ENCODE peak calls at places on chromosomes 4 and X, in seven cellular contexts. T is tibial nerve, P is upper lobe of right lung, H is thoracic aorta, M is ovary, V is lower lobe of right lung, O is HL-60. L is an unnamed sample. For H3K27me3, the result is how much of the 10 kb centered on the place peaks cover.

GRCh38 chr4:57320880-57321279 is 210.7 kb upstream of the IGFBP7 start:
- DNase-seq in T (no peak), P (no peak), H (no peak), M (no peak), V (no peak), O (no peak), L (no peak)

GRCh38 chr4:118981171-118981838 is 92.7 kb downstream of the SYNPO2 start:
- DNase-seq in T (no peak), P (no peak), H (no peak), M (no peak), V (no peak), O (no peak), L (no peak)

GRCh38 chr4:168304744-168305459 is 13.7 kb downstream of the DDX60 start:
- DNase-seq in T (no peak), P (no peak), H (no peak), M (no peak), V (no peak), O (peak), L (no peak)

GRCh38 chr4:121358473-121358872 is 22.3 kb downstream of the QRFPR start:
- DNase-seq in T (no peak), P (no peak), H (no peak), M (no peak), V (no peak), O (no peak), L (no peak)

GRCh38 chrX:40096395-40097091 is 1.2 kb downstream of the BCOR start:
- DNase-seq in T (no peak), P (peak), H (no peak), M (peak), V (peak), O (no peak), L (no peak)

GRCh38 chrX:14598330-14598729 is 69.0 kb downstream of the GLRA2 start:
- DNase-seq in T (no peak), P (no peak), H (no peak), M (no peak), V (no peak), O (no peak), L (no peak)

GRCh38 chrX:65821721-65822496 is 154.5 kb downstream of the MSN start:
- DNase-seq in T (no peak), P (peak), H (no peak), M (no peak), V (peak), O (no peak), L (no peak)

GRCh38 chr4:168857546-168858314 is 152.3 kb downstream of the CBR4 start:
- DNase-seq in T (no peak), P (no peak), H (no peak), M (no peak), V (no peak), O (no peak), L (no peak)

GRCh38 chrX:40998123-40998522 is 87.1 kb upstream of the USP9X start:
- DNase-seq in T (no peak), P (no peak), H (no peak), M (no peak), V (no peak), O (no peak), L (no peak)

GRCh38 chr4:182140547-182140946 is 102.7 kb upstream of the TENM3 start:
- DNase-seq in T (no peak), P (no peak), H (no peak), M (no peak), V (no peak), O (no peak), L (no peak)

GRCh38 chr4:102610476-102610875 is 109.3 kb downstream of the NFKB1 start:
- DNase-seq in T (no peak), P (no peak), H (no peak), M (no peak), V (no peak), O (no peak), L (no peak)

GRCh38 chr4:2399216-2399615 is 19.2 kb downstream of the ZFYVE28 start:
- DNase-seq in T (no peak), P (no peak), H (no peak), M (no peak), V (no peak), O (no peak), L (no peak)

GRCh38 chrX:9676311-9676710 is 89.3 kb downstream of the GPR143 start:
- DNase-seq in T (no peak), P (no peak), H (no peak), M (no peak), V (no peak), O (no peak), L (no peak)

GRCh38 chr4:109251396-109251795 is 51.1 kb downstream of the COL25A1 start:
- DNase-seq in T (no peak), P (no peak), H (no peak), M (no peak), V (no peak), O (no peak), L (no peak)

GRCh38 chrX:153414838-153415552 is 3.7 kb downstream of the ZFP92 start:
- DNase-seq in T (no peak), P (peak), H (no peak), M (peak), V (peak), O (no peak), L (no peak)

GRCh38 chrX:64580035-64580434 is 184.8 kb upstream of the MTMR8 start:
- DNase-seq in T (no peak), P (no peak), H (no peak), M (no peak), V (no peak), O (no peak), L (no peak)

GRCh38 chrX:150084474-150085229 is 146.4 kb upstream of the EOLA2 start:
- DNase-seq in T (no peak), P (no peak), H (no peak), M (no peak), V (no peak), O (no peak), L (no peak)

GRCh38 chr4:75195111-75195510 is 262.2 kb downstream of the PARM1 start:
- DNase-seq in T (no peak), P (no peak), H (no peak), M (no peak), V (no peak), O (no peak), L (no peak)

GRCh38 chr4:98092833-98093439 is 50.3 kb downstream of the STPG2 start:
- DNase-seq in T (no peak), P (no peak), H (no peak), M (no peak), V (no peak), O (no peak), L (no peak)

GRCh38 chr4:70958681-70959080 is 34.8 kb upstream of the DCK start:
- DNase-seq in T (no peak), P (no peak), H (no peak), M (no peak), V (no peak), O (no peak), L (no peak)

GRCh38 chr4:38610844-38611550 is 53.0 kb upstream of the KLF3 start:
- DNase-seq in T (no peak), P (no peak), H (no peak), M (peak), V (no peak), O (no peak), L (no peak)

GRCh38 chrX:11214346-11215190 is 78.6 kb upstream of the AMELX start:
- DNase-seq in T (no peak), P (no peak), H (no peak), M (no peak), V (no peak), O (no peak), L (no peak)

GRCh38 chr4:37976991-37977470 is 16.8 kb downstream of the PTTG2 start:
- DNase-seq in T (peak), P (peak), H (peak), M (peak), V (peak), O (peak), L (peak)

GRCh38 chr4:177239878-177240277 is 69.8 kb upstream of the NEIL3 start:
- DNase-seq in T (no peak), P (no peak), H (no peak), M (no peak), V (no peak), O (no peak), L (no peak)

GRCh38 chrX:150362599-150363481 is at the start of gene MAMLD1:
- DNase-seq in T (peak), P (peak), H (peak), M (peak), V (peak), O (peak), L (peak)

GRCh38 chr4:113637823-113638691 is 123.5 kb downstream of the CAMK2D start:
- DNase-seq in T (no peak), P (no peak), H (no peak), M (no peak), V (no peak), O (no peak), L (no peak)

GRCh38 chr4:21848001-21848400 is 100.6 kb downstream of the KCNIP4 start:
- DNase-seq in T (no peak), P (no peak), H (no peak), M (no peak), V (no peak), O (no peak), L (no peak)

GRCh38 chrX:107205770-107206696 is at the start of the genes DNAAF6 and NUP62CL:
- DNase-seq in T (no peak), P (peak), H (peak), M (peak), V (peak), O (no peak), L (no peak)

GRCh38 chr4:48337726-48338125 is 3.6 kb upstream of the SLAIN2 start:
- DNase-seq in T (no peak), P (no peak), H (no peak), M (no peak), V (no peak), O (no peak), L (no peak)

GRCh38 chr4:127634181-127634580 is 1.4 kb downstream of the INTU start:
- DNase-seq in T (no peak), P (no peak), H (no peak), M (no peak), V (no peak), O (no peak), L (no peak)

GRCh38 chr4:22299678-22300077 is 216.2 kb downstream of the ADGRA3 start:
- DNase-seq in T (no peak), P (no peak), H (no peak), M (no peak), V (no peak), O (no peak), L (no peak)

GRCh38 chr4:109994415-109994827 is 81.7 kb downstream of the EGF start:
- DNase-seq in T (no peak), P (no peak), H (no peak), M (no peak), V (no peak), O (no peak), L (no peak)

GRCh38 chrX:71533850-71534515 is 1.1 kb downstream of the OGT start:
- DNase-seq in T (peak), P (peak), H (no peak), M (peak), V (peak), O (no peak), L (peak)

GRCh38 chr4:149409186-149410056 is 406.2 kb downstream of the IQCM start:
- DNase-seq in T (no peak), P (no peak), H (peak), M (no peak), V (no peak), O (no peak), L (no peak)

GRCh38 chr4:108943971-108944370 is 181.1 kb upstream of the ETNPPL start:
- DNase-seq in T (no peak), P (no peak), H (no peak), M (no peak), V (no peak), O (no peak), L (no peak)

GRCh38 chr4:77605210-77605902 is at the start of gene CXCL13:
- DNase-seq in T (no peak), P (no peak), H (no peak), M (no peak), V (no peak), O (no peak), L (no peak)

DNA sequence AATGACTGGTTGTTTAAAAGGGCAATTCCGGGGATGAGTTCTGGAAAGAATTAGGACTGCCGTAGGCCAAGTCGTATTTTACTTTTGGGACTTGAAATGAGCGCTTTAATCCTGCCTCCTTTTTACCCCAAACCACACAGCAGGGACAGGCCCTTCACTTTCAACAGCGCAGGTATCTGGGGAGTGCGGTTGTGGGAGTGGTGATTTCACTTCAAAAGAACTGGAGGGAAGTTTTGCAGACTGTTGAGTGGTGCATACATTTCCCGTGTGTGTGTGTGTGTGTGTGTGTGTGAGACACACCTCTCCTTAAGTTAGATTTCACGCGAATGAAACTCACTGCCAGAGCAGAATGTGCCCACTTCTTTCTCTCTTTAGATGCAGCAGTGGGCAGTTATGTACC is 2.8 kb downstream of the NHS start:
- DNase-seq in T (no peak), P (no peak), H (no peak), M (no peak), V (no peak), O (no peak), L (no peak)
- H3K27ac ChIP-seq in T (no peak), P (no peak), H (peak), M (no peak), V (no peak), O (no peak), L (no peak)

GRCh38 chr4:6354626-6355025 is 85.0 kb downstream of the WFS1 start:
- DNase-seq in T (no peak), P (no peak), H (no peak), M (no peak), V (no peak), O (no peak), L (no peak)
- H3K27me3 ChIP-seq in T (under half), P (under half), H (under half), M (under half), V (under half), O (under half), L (under half)

GRCh38 chr4:139018971-139019758 is 3.6 kb downstream of the NOCT start:
- DNase-seq in T (no peak), P (no peak), H (no peak), M (no peak), V (no peak), O (no peak), L (no peak)

GRCh38 chr4:139022835-139023234 is 7.3 kb downstream of the NOCT start:
- DNase-seq in T (no peak), P (no peak), H (no peak), M (no peak), V (no peak), O (no peak), L (no peak)

GRCh38 chr4:139017861-139018260 is 2.3 kb downstream of the NOCT start:
- DNase-seq in T (no peak), P (no peak), H (no peak), M (no peak), V (no peak), O (no peak), L (no peak)

GRCh38 chr4:139018501-139018900 is 2.9 kb downstream of the NOCT start:
- DNase-seq in T (no peak), P (no peak), H (no peak), M (no peak), V (no peak), O (no peak), L (no peak)

DNA sequence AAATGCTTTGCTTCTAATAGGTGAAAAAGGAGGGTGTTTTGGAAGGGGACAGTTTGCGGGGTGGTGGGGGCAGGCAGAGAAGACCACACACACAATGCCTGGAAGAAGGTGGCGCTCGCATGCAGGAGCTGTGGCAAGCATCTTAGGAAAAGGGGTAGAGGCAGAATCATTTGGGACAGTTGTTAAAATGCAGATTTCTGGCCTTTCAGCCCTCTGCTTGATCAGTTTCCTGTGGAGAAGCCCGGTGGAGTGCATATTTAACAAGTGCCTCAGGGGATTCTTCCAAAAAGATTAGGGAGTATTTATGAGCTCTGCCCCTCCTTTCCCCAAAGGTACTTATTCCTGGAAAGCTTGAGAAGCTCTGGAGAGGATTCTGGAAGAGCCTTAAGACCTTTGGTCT is 4.8 kb downstream of the NOCT start:
- DNase-seq in T (no peak), P (no peak), H (no peak), M (no peak), V (no peak), O (no peak), L (no peak)
- H3K27ac ChIP-seq in T (no peak), P (no peak), H (no peak), M (no peak), V (no peak), O (no peak), L (no peak)

DNA sequence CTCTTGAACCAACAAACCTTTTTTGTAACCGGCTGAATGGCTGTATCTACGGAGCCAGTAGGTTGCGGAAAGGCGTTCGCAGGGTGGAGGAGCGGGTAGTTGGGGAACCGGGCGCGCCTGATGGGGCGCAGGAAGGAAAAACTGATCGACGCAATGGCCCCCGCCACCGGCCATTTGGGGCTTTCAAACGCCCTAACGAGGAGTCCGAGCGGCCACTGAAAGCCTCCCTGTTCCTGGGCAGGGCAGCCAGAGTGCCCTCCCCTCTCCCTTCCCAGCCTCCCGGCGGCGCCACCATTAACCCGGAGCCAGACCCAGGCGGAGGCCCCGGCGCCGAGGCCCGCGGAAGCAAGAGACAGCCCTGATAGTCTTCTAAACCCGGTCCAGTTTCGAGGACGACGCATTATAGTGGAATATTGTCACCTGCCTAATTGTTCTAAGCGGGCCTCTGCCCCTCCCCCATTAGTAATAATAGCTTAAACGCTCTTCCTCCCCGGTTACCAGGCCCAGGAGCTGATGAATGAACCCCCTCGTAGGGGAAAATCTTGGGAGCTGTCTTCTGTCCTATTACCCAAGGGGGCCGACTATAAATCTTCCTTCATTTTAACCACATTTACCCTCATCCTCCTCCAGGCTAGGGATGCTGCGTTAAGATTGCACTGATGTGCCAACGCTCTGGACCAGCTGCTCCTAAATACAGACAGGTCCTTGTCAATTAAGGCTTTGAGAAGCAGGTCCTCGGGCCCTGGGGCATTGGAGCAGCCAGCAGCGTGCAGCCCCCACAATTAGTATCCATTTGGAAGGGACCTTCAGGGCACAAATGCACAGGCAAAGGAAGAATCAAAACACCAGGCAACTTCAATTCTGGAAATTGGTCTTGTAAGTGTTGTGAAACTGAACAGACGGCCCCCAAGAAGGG is 61.6 kb upstream of the TMEM33 start:
- DNase-seq in T (no peak), P (no peak), H (no peak), M (no peak), V (no peak), O (no peak), L (no peak)
- H3K27me3 ChIP-seq in T (under half), P (half or more), H (under half), M (under half), V (half or more), O (half or more), L (half or more)

GRCh38 chr4:99219072-99219471 is at the start of gene ADH6:
- DNase-seq in T (no peak), P (no peak), H (no peak), M (no peak), V (no peak), O (no peak), L (no peak)

GRCh38 chr4:99219479-99219878 is 433 bp upstream of the ADH6 start:
- DNase-seq in T (no peak), P (no peak), H (no peak), M (no peak), V (no peak), O (no peak), L (no peak)

GRCh38 chr4:99221980-99222379 is 2.9 kb upstream of the ADH6 start:
- DNase-seq in T (no peak), P (no peak), H (no peak), M (no peak), V (no peak), O (no peak), L (no peak)
- H3K27ac ChIP-seq in T (no peak), P (no peak), H (peak), M (no peak), V (no peak), O (no peak), L (no peak)

L was measured in dorsolateral prefrontal cortex.